ENCODE peak calls at places on chromosome 22, in seven cellular contexts. One of them, this sample, is unnamed.

GRCh38 chr22:42673898-42674390 is 24.8 kb upstream of the CYB5R3 start:
- DNase-seq in tibial nerve: no peak
- DNase-seq in uterus: no peak
- DNase-seq in stomach: no peak
- DNase-seq in body of pancreas: no peak
- DNase-seq in IMR-90: no peak
- DNase-seq in heart left ventricle: no peak
- DNase-seq in this sample: no peak

GRCh38 chr22:48976556-48977535 is 850.8 kb downstream of the BRD1 start:
- DNase-seq in uterus: no peak
- DNase-seq in stomach: no peak
- DNase-seq in body of pancreas: no peak
- DNase-seq in IMR-90: no peak
- DNase-seq in heart left ventricle: no peak
- DNase-seq in tibial nerve: no peak
- DNase-seq in this sample: no peak

GRCh38 chr22:20419664-20419951 is 18.0 kb downstream of the SCARF2 start:
- DNase-seq in tibial nerve: no peak
- DNase-seq in uterus: no peak
- DNase-seq in IMR-90: no peak
- DNase-seq in body of pancreas: no peak
- DNase-seq in stomach: no peak
- DNase-seq in heart left ventricle: no peak
- DNase-seq in this sample: no peak

GRCh38 chr22:42396621-42397331 is 35.4 kb downstream of the NFAM1 start:
- DNase-seq in heart left ventricle: no peak
- DNase-seq in tibial nerve: peak
- DNase-seq in IMR-90: no peak
- DNase-seq in body of pancreas: no peak
- DNase-seq in stomach: no peak
- DNase-seq in uterus: no peak
- DNase-seq in this sample: no peak

GRCh38 chr22:29369460-29369859 is 18.9 kb downstream of the AP1B1 start:
- DNase-seq in heart left ventricle: peak
- DNase-seq in tibial nerve: peak
- DNase-seq in IMR-90: peak
- DNase-seq in body of pancreas: peak
- DNase-seq in stomach: no peak
- DNase-seq in uterus: peak
- DNase-seq in this sample: no peak

GRCh38 chr22:31952459-31952858 is 8.1 kb downstream of the YWHAH start:
- DNase-seq in uterus: peak
- DNase-seq in stomach: no peak
- DNase-seq in heart left ventricle: no peak
- DNase-seq in body of pancreas: no peak
- DNase-seq in IMR-90: peak
- DNase-seq in tibial nerve: no peak
- DNase-seq in this sample: no peak

GRCh38 chr22:42841444-42841843 is 15.6 kb downstream of the ARFGAP3 start:
- DNase-seq in body of pancreas: no peak
- DNase-seq in tibial nerve: no peak
- DNase-seq in heart left ventricle: no peak
- DNase-seq in stomach: no peak
- DNase-seq in IMR-90: peak
- DNase-seq in uterus: no peak
- DNase-seq in this sample: no peak

GRCh38 chr22:34454598-34454997 is 534.3 kb upstream of the LARGE1 start:
- DNase-seq in heart left ventricle: no peak
- DNase-seq in body of pancreas: no peak
- DNase-seq in stomach: no peak
- DNase-seq in uterus: no peak
- DNase-seq in IMR-90: no peak
- DNase-seq in tibial nerve: no peak
- DNase-seq in this sample: no peak

GRCh38 chr22:20517422-20517821 is 10.0 kb downstream of the MED15 start:
- DNase-seq in heart left ventricle: no peak
- DNase-seq in tibial nerve: no peak
- DNase-seq in body of pancreas: no peak
- DNase-seq in uterus: no peak
- DNase-seq in IMR-90: no peak
- DNase-seq in stomach: no peak
- DNase-seq in this sample: no peak

GRCh38 chr22:20257474-20258299 is 10.4 kb downstream of the RTN4R start:
- DNase-seq in stomach: no peak
- DNase-seq in IMR-90: no peak
- DNase-seq in uterus: no peak
- DNase-seq in tibial nerve: no peak
- DNase-seq in body of pancreas: no peak
- DNase-seq in heart left ventricle: no peak
- DNase-seq in this sample: no peak

GRCh38 chr22:44580176-44580575 is 82.1 kb upstream of the RTL6 start:
- DNase-seq in heart left ventricle: peak
- DNase-seq in IMR-90: no peak
- DNase-seq in body of pancreas: no peak
- DNase-seq in tibial nerve: no peak
- DNase-seq in uterus: no peak
- DNase-seq in stomach: no peak
- DNase-seq in this sample: no peak

GRCh38 chr22:44931077-44931540 is 78.7 kb downstream of the PHF21B start:
- DNase-seq in uterus: peak
- DNase-seq in IMR-90: peak
- DNase-seq in stomach: no peak
- DNase-seq in tibial nerve: no peak
- DNase-seq in body of pancreas: peak
- DNase-seq in heart left ventricle: peak
- DNase-seq in this sample: no peak

GRCh38 chr22:30486661-30487115 is 14.9 kb upstream of the SEC14L3 start:
- DNase-seq in uterus: no peak
- DNase-seq in stomach: peak
- DNase-seq in heart left ventricle: no peak
- DNase-seq in body of pancreas: peak
- DNase-seq in tibial nerve: no peak
- DNase-seq in IMR-90: no peak
- DNase-seq in this sample: no peak

GRCh38 chr22:23073506-23074229 is 3.3 kb downstream of the GNAZ start:
- DNase-seq in heart left ventricle: peak
- DNase-seq in body of pancreas: peak
- DNase-seq in stomach: no peak
- DNase-seq in uterus: no peak
- DNase-seq in IMR-90: no peak
- DNase-seq in tibial nerve: no peak
- DNase-seq in this sample: no peak

GRCh38 chr22:41256254-41256897 is 15.6 kb upstream of the CHADL start:
- DNase-seq in uterus: peak
- DNase-seq in body of pancreas: no peak
- DNase-seq in stomach: no peak
- DNase-seq in tibial nerve: no peak
- DNase-seq in IMR-90: peak
- DNase-seq in heart left ventricle: no peak
- DNase-seq in this sample: no peak

GRCh38 chr22:25661067-25661466 is 80.9 kb upstream of the MYO18B start:
- DNase-seq in body of pancreas: no peak
- DNase-seq in tibial nerve: no peak
- DNase-seq in uterus: no peak
- DNase-seq in stomach: no peak
- DNase-seq in heart left ventricle: no peak
- DNase-seq in IMR-90: no peak
- DNase-seq in this sample: no peak

GRCh38 chr22:48957987-48958321 is 869.7 kb downstream of the BRD1 start:
- DNase-seq in heart left ventricle: no peak
- DNase-seq in body of pancreas: no peak
- DNase-seq in IMR-90: no peak
- DNase-seq in uterus: no peak
- DNase-seq in stomach: peak
- DNase-seq in tibial nerve: no peak
- DNase-seq in this sample: no peak

GRCh38 chr22:24444729-24445466 is 17.5 kb downstream of the ADORA2A start:
- DNase-seq in uterus: no peak
- DNase-seq in heart left ventricle: peak
- DNase-seq in tibial nerve: no peak
- DNase-seq in stomach: no peak
- DNase-seq in IMR-90: no peak
- DNase-seq in body of pancreas: no peak
- DNase-seq in this sample: no peak

GRCh38 chr22:24444251-24444650 is 16.9 kb downstream of the ADORA2A start:
- DNase-seq in heart left ventricle: no peak
- DNase-seq in uterus: no peak
- DNase-seq in body of pancreas: no peak
- DNase-seq in tibial nerve: no peak
- DNase-seq in IMR-90: no peak
- DNase-seq in stomach: no peak
- DNase-seq in this sample: no peak

GRCh38 chr22:24442352-24442744 is 14.9 kb downstream of the ADORA2A start:
- DNase-seq in uterus: no peak
- DNase-seq in body of pancreas: no peak
- DNase-seq in heart left ventricle: no peak
- DNase-seq in IMR-90: no peak
- DNase-seq in stomach: peak
- DNase-seq in tibial nerve: no peak
- DNase-seq in this sample: no peak

GRCh38 chr22:24441406-24442351 is 14.3 kb downstream of the ADORA2A start:
- DNase-seq in tibial nerve: no peak
- DNase-seq in stomach: peak
- DNase-seq in uterus: no peak
- DNase-seq in body of pancreas: no peak
- DNase-seq in heart left ventricle: no peak
- DNase-seq in IMR-90: no peak
- DNase-seq in this sample: no peak

DNA sequence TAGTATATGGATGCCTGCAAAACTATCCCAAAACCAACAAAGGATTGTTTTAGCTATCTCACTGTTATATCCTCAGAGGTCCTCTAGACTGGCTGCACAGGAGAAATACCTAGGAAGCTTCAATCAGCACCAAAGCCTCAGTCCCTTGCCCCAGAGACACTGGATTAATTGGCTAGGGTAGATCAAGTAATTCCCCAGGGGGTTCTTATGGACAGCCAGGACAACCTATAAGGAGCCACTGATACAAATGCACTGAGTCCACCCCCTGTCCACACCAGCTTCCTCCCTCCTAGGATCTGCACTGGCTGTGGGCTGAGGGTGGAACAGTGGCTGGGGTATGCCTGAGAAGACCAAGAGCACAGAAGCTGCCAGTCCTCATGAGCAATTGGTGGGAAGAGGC is 16.3 kb downstream of the ADORA2A start:
- DNase-seq in heart left ventricle: no peak
- DNase-seq in uterus: no peak
- DNase-seq in IMR-90: no peak
- DNase-seq in body of pancreas: no peak
- DNase-seq in stomach: no peak
- DNase-seq in tibial nerve: no peak
- DNase-seq in this sample: no peak
- TF ChIP-seq POLR2A in heart left ventricle: no peak
- TF ChIP-seq POLR2A in uterus: no peak
- TF ChIP-seq POLR2A in IMR-90: no peak
- TF ChIP-seq POLR2A in body of pancreas: no peak
- TF ChIP-seq POLR2A in stomach: no peak
- TF ChIP-seq POLR2A in tibial nerve: no peak
- TF ChIP-seq POLR2A in this sample: no peak

GRCh38 chr22:50272103-50272782 is 2.1 kb upstream of the MAPK11 start:
- DNase-seq in tibial nerve: no peak
- DNase-seq in body of pancreas: no peak
- DNase-seq in heart left ventricle: no peak
- DNase-seq in stomach: no peak
- DNase-seq in IMR-90: peak
- DNase-seq in uterus: no peak
- DNase-seq in this sample: no peak
- TF ChIP-seq POLR2A in tibial nerve: no peak
- TF ChIP-seq POLR2A in body of pancreas: no peak
- TF ChIP-seq POLR2A in heart left ventricle: no peak
- TF ChIP-seq POLR2A in stomach: no peak
- TF ChIP-seq POLR2A in IMR-90: no peak
- TF ChIP-seq POLR2A in uterus: no peak
- TF ChIP-seq POLR2A in this sample: no peak

DNA sequence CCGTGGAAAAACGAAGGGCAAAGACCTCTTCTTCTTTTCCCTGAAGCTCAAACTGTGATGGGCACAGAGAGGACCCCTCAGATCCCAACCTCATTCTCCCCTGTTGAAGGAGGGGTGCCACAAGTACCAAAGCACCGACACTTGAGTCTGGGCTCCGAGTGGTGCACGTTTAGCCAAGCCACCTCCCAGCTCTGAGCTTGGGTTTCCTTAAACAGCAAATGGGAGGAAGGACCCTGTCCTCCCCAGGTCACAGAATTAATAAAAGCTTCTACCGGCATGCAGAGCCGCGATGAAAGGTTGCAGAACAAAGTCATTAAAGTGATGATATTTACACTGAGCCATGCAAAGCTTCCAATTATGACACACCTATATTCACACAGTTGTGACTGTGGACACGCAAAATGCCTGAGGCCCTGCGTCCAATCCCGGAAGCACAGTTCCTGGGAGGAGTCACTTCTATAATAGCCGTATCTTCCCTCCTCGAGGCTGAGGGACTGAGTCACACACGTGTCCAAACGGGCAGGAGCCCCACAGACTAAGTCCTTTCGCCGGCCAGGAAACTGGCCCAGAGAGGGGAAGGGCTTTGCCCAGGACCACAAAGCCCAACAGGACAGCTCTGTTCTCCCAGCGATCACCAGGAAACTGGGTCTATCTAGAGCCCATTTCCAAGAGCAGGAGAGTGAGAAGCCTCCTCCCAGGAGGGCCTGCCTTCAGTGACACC is 922 bp upstream of the CSNK1E start:
- DNase-seq in tibial nerve: peak
- DNase-seq in body of pancreas: peak
- DNase-seq in heart left ventricle: peak
- DNase-seq in IMR-90: peak
- DNase-seq in uterus: peak
- DNase-seq in stomach: peak
- DNase-seq in this sample: no peak
- TF ChIP-seq POLR2A in tibial nerve: peak
- TF ChIP-seq POLR2A in body of pancreas: peak
- TF ChIP-seq POLR2A in heart left ventricle: peak
- TF ChIP-seq POLR2A in IMR-90: peak
- TF ChIP-seq POLR2A in uterus: peak
- TF ChIP-seq POLR2A in stomach: no peak
- TF ChIP-seq POLR2A in this sample: no peak

GRCh38 chr22:38930512-38930911 is 26.9 kb upstream of the APOBEC3A start:
- DNase-seq in heart left ventricle: no peak
- DNase-seq in uterus: no peak
- DNase-seq in IMR-90: no peak
- DNase-seq in stomach: no peak
- DNase-seq in tibial nerve: no peak
- DNase-seq in body of pancreas: no peak
- DNase-seq in this sample: no peak

GRCh38 chr22:38925571-38926041 is 31.8 kb upstream of the APOBEC3A start:
- DNase-seq in heart left ventricle: no peak
- DNase-seq in IMR-90: peak
- DNase-seq in tibial nerve: no peak
- DNase-seq in stomach: no peak
- DNase-seq in uterus: no peak
- DNase-seq in body of pancreas: no peak
- DNase-seq in this sample: no peak

GRCh38 chr22:38924197-38924952 is 33.0 kb upstream of the APOBEC3A start:
- DNase-seq in tibial nerve: peak
- DNase-seq in stomach: peak
- DNase-seq in body of pancreas: peak
- DNase-seq in uterus: peak
- DNase-seq in IMR-90: peak
- DNase-seq in heart left ventricle: no peak
- DNase-seq in this sample: no peak

GRCh38 chr22:38923463-38924196 is 33.8 kb upstream of the APOBEC3A start:
- DNase-seq in uterus: peak
- DNase-seq in body of pancreas: peak
- DNase-seq in stomach: peak
- DNase-seq in IMR-90: peak
- DNase-seq in tibial nerve: peak
- DNase-seq in heart left ventricle: peak
- DNase-seq in this sample: no peak

GRCh38 chr22:38927033-38927789 is 30.2 kb upstream of the APOBEC3A start:
- DNase-seq in body of pancreas: peak
- DNase-seq in uterus: peak
- DNase-seq in stomach: peak
- DNase-seq in tibial nerve: peak
- DNase-seq in heart left ventricle: peak
- DNase-seq in IMR-90: peak
- DNase-seq in this sample: peak
- TF ChIP-seq POLR2A in body of pancreas: peak
- TF ChIP-seq POLR2A in uterus: no peak
- TF ChIP-seq POLR2A in stomach: no peak
- TF ChIP-seq POLR2A in tibial nerve: no peak
- TF ChIP-seq POLR2A in heart left ventricle: no peak
- TF ChIP-seq POLR2A in IMR-90: no peak
- TF ChIP-seq POLR2A in this sample: no peak